ENCODE peak calls at places on chromosomes 4 and X, in six cellular contexts. U is GM23248, A is PC-9, J is PC-3, D is HCT116, K is MM.1S. C is an unnamed sample.
A peak's percentile ranks its signal among the peaks of the same experiment; 100 is the strongest.

GRCh38 chrX:105299286-105299685 is 78.8 kb upstream of the TEX13A start:
- DNase-seq in D (no peak), A (no peak), K (no peak), U (no peak), J (no peak), C (no peak)

GRCh38 chr4:921830-922331 is 10.2 kb downstream of the GAK start:
- DNase-seq in U (no peak), K (no peak), A (no peak), D (no peak), J (no peak), C (no peak)

GRCh38 chr4:2071252-2071911 is 12.3 kb downstream of the NAT8L start:
- DNase-seq in D (no peak), J (no peak), K (no peak), U (no peak), A (no peak), C (no peak)

GRCh38 chr4:167023359-167023925 is 210.9 kb downstream of the SPOCK3 start:
- DNase-seq in K (no peak), D (no peak), A (no peak), J (no peak), U (no peak), C (no peak)

GRCh38 chr4:159016527-159017137 is 86.2 kb upstream of the RAPGEF2 start:
- DNase-seq in A (no peak), K (peak; percentile 60), J (no peak), U (no peak), D (no peak), C (no peak)

GRCh38 chrX:68878977-68879376 is 50.2 kb downstream of the EFNB1 start:
- DNase-seq in A (peak; percentile 9), J (no peak), K (no peak), D (no peak), U (no peak), C (no peak)

GRCh38 chr4:152972821-152973613 is 36.9 kb downstream of the FHDC1 start:
- DNase-seq in U (peak; percentile 94), K (no peak), D (no peak), A (peak; percentile 67), J (peak; percentile 67), C (no peak)

GRCh38 chrX:39336709-39337294 is 535.5 kb downstream of the MID1IP1 start:
- DNase-seq in U (peak; percentile 0), K (peak; percentile 83), D (no peak), J (no peak), A (no peak), C (no peak)

GRCh38 chrX:132180929-132181328 is 38.3 kb downstream of the RAP2C start:
- DNase-seq in J (no peak), D (no peak), A (no peak), K (no peak), U (no peak), C (no peak)

GRCh38 chrX:9656277-9656676 is 109.4 kb downstream of the GPR143 start:
- DNase-seq in D (no peak), U (no peak), J (peak; percentile 27), K (no peak), A (no peak), C (no peak)

GRCh38 chr4:87133183-87133582 is 87.2 kb downstream of the KLHL8 start:
- DNase-seq in A (no peak), K (no peak), D (no peak), J (no peak), U (no peak), C (no peak)

GRCh38 chrX:48800574-48801280 is 1.1 kb upstream of the HDAC6 start:
- DNase-seq in K (no peak), U (no peak), D (no peak), A (no peak), J (peak; percentile 2), C (no peak)

GRCh38 chr4:24794111-24794860 is 1.1 kb upstream of the SOD3 start:
- DNase-seq in D (no peak), U (peak; percentile 78), A (no peak), K (no peak), J (peak; percentile 26), C (no peak)

GRCh38 chrX:111445485-111445884 is 33.5 kb upstream of the DCX start:
- DNase-seq in A (no peak), U (peak; percentile 48), K (peak; percentile 54), J (peak; percentile 62), D (peak; percentile 15), C (peak; percentile 87)

GRCh38 chr4:101071241-101071640 is 276.1 kb downstream of the PPP3CA start:
- DNase-seq in K (no peak), A (no peak), D (no peak), J (no peak), U (no peak), C (no peak)

GRCh38 chr4:102569200-102569599 is 68.0 kb downstream of the NFKB1 start:
- DNase-seq in K (no peak), U (peak; percentile 45), J (no peak), A (no peak), D (no peak), C (no peak)

GRCh38 chrX:111376897-111377601 is 34.9 kb downstream of the DCX start:
- DNase-seq in D (no peak), A (no peak), U (no peak), K (no peak), J (no peak), C (no peak)

GRCh38 chr4:147853706-147854105 is 121.8 kb downstream of the ARHGAP10 start:
- DNase-seq in U (peak; percentile 92), A (no peak), D (no peak), J (no peak), K (no peak), C (no peak)

GRCh38 chr4:90152024-90152423 is 24.8 kb downstream of the CCSER1 start:
- DNase-seq in K (no peak), U (no peak), D (no peak), J (no peak), A (no peak), C (no peak)

GRCh38 chr4:25842229-25842840 is 20.5 kb downstream of the SEL1L3 start:
- DNase-seq in A (no peak), D (no peak), K (peak; percentile 80), J (no peak), U (no peak), C (peak; percentile 87)

GRCh38 chr4:99847362-99847976 is 30.8 kb downstream of the DAPP1 start:
- DNase-seq in J (no peak), U (no peak), K (peak; percentile 90), D (no peak), A (no peak), C (peak; percentile 61)

GRCh38 chrX:38458071-38458470 is 103.3 kb upstream of the TSPAN7 start:
- DNase-seq in U (no peak), J (no peak), D (no peak), K (peak; percentile 16), A (no peak), C (no peak)

GRCh38 chr4:41967392-41967791 is 14.2 kb upstream of the DCAF4L1 start:
- DNase-seq in U (no peak), J (peak; percentile 82), A (no peak), D (no peak), K (no peak), C (no peak)

GRCh38 chr4:163171590-163171989 is 4.9 kb upstream of the NAF1 start:
- DNase-seq in U (no peak), J (no peak), K (no peak), A (no peak), D (no peak), C (no peak)

GRCh38 chrX:150450519-150451177 is 87.5 kb downstream of the MAMLD1 start:
- DNase-seq in U (no peak), K (no peak), J (no peak), A (no peak), D (no peak), C (no peak)

GRCh38 chr4:89249716-89250361 is 57.8 kb downstream of the GPRIN3 start:
- DNase-seq in U (no peak), J (no peak), A (no peak), K (no peak), D (no peak), C (no peak)

GRCh38 chr4:183721207-183722081 is 62.4 kb downstream of the TRAPPC11 start:
- DNase-seq in J (no peak), A (peak; percentile 14), D (no peak), U (peak; percentile 70), K (peak; percentile 74), C (no peak)

GRCh38 chrX:8037593-8038348 is 110.6 kb upstream of the PNPLA4 start:
- DNase-seq in D (no peak), U (no peak), A (no peak), K (peak; percentile 70), J (no peak), C (no peak)

GRCh38 chr4:6470502-6471302 is 1.7 kb downstream of the PPP2R2C start:
- DNase-seq in D (no peak), A (peak; percentile 74), J (peak; percentile 68), U (peak; percentile 63), K (no peak), C (no peak)

GRCh38 chr4:139465922-139466321 is 12.0 kb downstream of the RAB33B start:
- DNase-seq in J (no peak), U (no peak), A (no peak), D (no peak), K (no peak), C (no peak)
- H3K4me3 ChIP-seq in J (no peak overlapping the region), U (no peak overlapping the region), A (no peak overlapping the region), D (no peak overlapping the region), K (no peak overlapping the region), C (no peak overlapping the region)

DNA sequence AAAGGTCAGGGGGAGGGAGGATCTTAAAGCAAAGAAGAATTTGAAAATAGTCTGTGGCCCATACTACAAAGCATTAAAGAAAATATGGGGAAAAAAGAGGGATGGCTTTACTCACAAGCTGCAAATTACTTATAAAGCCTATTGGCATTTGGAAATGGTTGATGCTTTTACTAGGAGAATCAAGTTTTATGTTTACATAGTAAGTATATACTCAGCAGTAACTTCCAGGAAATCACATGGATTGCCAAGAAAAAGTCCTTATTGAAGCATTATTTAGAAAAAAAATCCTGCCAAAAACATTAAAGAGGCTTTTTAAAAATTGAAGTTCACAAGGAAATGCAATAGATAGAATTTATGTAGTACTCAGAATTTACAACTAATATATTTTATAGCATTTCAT is 8.4 kb upstream of the SH3RF1 start:
- DNase-seq in K (no peak), A (no peak), U (no peak), D (no peak), J (peak; percentile 60), C (no peak)
- H3K9me2 ChIP-seq in K (no peaks in the 10 kb centered on the region), A (no peaks in the 10 kb centered on the region), U (no peaks in the 10 kb centered on the region), D (no peaks in the 10 kb centered on the region), J (no peaks in the 10 kb centered on the region), C (no peaks in the 10 kb centered on the region)

GRCh38 chr4:133157460-133158160 is 8.5 kb downstream of the PCDH10 start:
- DNase-seq in K (no peak), J (no peak), D (no peak), U (no peak), A (no peak), C (no peak)
- H2AFZ ChIP-seq in K (no peak overlapping the region), J (no peak overlapping the region), D (no peak overlapping the region), U (no peak overlapping the region), A (no peak overlapping the region), C (no peak overlapping the region)

DNA sequence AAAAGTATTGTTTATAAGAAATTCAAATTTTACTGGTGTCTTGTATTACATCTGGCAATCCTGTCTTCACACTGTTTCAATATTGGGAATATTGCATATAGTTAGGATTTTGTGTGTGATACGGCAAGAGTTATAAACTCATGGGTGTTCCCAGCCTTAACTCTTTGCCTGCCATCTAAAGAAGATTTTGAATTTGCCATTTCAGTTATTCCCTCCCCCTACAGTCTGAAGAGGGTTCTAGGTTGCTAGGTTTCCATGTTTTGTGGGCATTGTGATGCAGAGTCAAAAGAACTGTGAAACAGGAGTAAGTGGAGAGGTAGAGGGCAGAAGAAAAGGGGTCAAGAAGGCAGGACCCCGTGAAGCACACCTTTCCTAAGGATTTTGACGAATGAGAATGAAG is at the start of gene CPXCR1:
- DNase-seq in D (no peak), J (no peak), U (no peak), K (no peak), A (no peak), C (no peak)
- H3K4me3 ChIP-seq in D (no peak within 1 kb of the TSS), J (no peak within 1 kb of the TSS), U (no peak within 1 kb of the TSS), K (peak within 1 kb of the TSS; percentile 46), A (no peak within 1 kb of the TSS), C (no peak within 1 kb of the TSS)

GRCh38 chrX:20204354-20204753 is 62.4 kb downstream of the RPS6KA3 start:
- DNase-seq in U (no peak), K (no peak), D (no peak), J (no peak), A (no peak), C (no peak)
- H3K9me2 ChIP-seq in U (no peaks in the 10 kb centered on the region), K (no peaks in the 10 kb centered on the region), D (no peaks in the 10 kb centered on the region), J (no peaks in the 10 kb centered on the region), A (no peaks in the 10 kb centered on the region), C (no peaks in the 10 kb centered on the region)